ENCODE peak calls at places on chromosomes 16 and 17, in seven cellular contexts. U is cardiac muscle cell; I is cardiac fibroblast; S is adrenal gland; O is MM.1S; Q is effector memory CD4-positive, alpha-beta T cell; Y is tibial artery. E is an unnamed sample.

GRCh38 chr17:19940722-19941464 is 36.7 kb downstream of the AKAP10 start:
- DNase-seq in Y (no peak), Q (no peak), O (no peak), U (no peak), I (peak), S (no peak), E (no peak)

GRCh38 chr17:76593338-76593737 is 7.7 kb upstream of the ST6GALNAC2 start:
- DNase-seq in Q (no peak), S (no peak), U (no peak), O (no peak), Y (no peak), I (no peak), E (no peak)

GRCh38 chr17:37054894-37055293 is 106.1 kb downstream of the AATF start:
- DNase-seq in S (no peak), I (no peak), O (no peak), Q (no peak), U (no peak), Y (no peak), E (no peak)

GRCh38 chr16:2180962-2181923 is 15.2 kb downstream of the CASKIN1 start:
- DNase-seq in S (no peak), O (no peak), Q (no peak), U (no peak), I (no peak), Y (no peak), E (no peak)

GRCh38 chr17:32111141-32111771 is 31.0 kb upstream of the RHOT1 start:
- DNase-seq in O (no peak), Y (peak), I (peak), U (peak), S (peak), Q (no peak), E (no peak)

GRCh38 chr17:3827124-3827773 is 18.8 kb downstream of the NCBP3 start:
- DNase-seq in U (peak), O (peak), S (peak), Q (peak), Y (no peak), I (peak), E (no peak)

GRCh38 chr17:17359271-17359670 is 56.1 kb downstream of the NT5M start:
- DNase-seq in U (no peak), Q (no peak), I (no peak), S (no peak), O (no peak), Y (peak), E (no peak)

GRCh38 chr16:72434159-72434558 is 262.2 kb upstream of the PMFBP1 start:
- DNase-seq in U (no peak), O (no peak), I (peak), S (no peak), Y (no peak), Q (no peak), E (no peak)

GRCh38 chr16:53509906-53510703 is 7.1 kb upstream of the AKTIP start:
- DNase-seq in Y (peak), Q (peak), I (peak), S (peak), O (peak), U (peak), E (peak)

GRCh38 chr16:12440233-12440530 is 363.5 kb downstream of the CPPED1 start:
- DNase-seq in U (no peak), S (no peak), O (no peak), I (peak), Q (no peak), Y (no peak), E (no peak)

GRCh38 chr17:37137070-37137610 is 188.4 kb downstream of the AATF start:
- DNase-seq in Y (no peak), U (no peak), O (no peak), Q (no peak), I (no peak), S (no peak), E (no peak)

GRCh38 chr16:50153648-50154368 is 702 bp downstream of the TENT4B start:
- DNase-seq in Q (no peak), Y (no peak), U (peak), O (peak), I (peak), S (peak), E (peak)

GRCh38 chr17:8300629-8301242 is 5.5 kb upstream of the SLC25A35 start:
- DNase-seq in S (peak), Q (peak), I (peak), Y (no peak), U (peak), O (peak), E (peak)

GRCh38 chr17:28960256-28961106 is 9.2 kb upstream of the PHF12 start:
- DNase-seq in Y (peak), U (no peak), I (no peak), Q (no peak), O (no peak), S (peak), E (no peak)

GRCh38 chr17:57758654-57759053 is 13.6 kb upstream of the CCDC182 start:
- DNase-seq in Y (no peak), Q (no peak), U (no peak), I (no peak), O (no peak), S (no peak), E (no peak)

GRCh38 chr16:58123896-58124600 is 5.1 kb downstream of the CFAP20 start:
- DNase-seq in I (no peak), Q (no peak), O (no peak), S (no peak), U (no peak), Y (peak), E (no peak)

GRCh38 chr16:46638947-46639925 is 18.1 kb upstream of the SHCBP1 start:
- DNase-seq in U (no peak), Y (no peak), O (no peak), I (no peak), Q (no peak), S (no peak), E (no peak)

GRCh38 chr16:87945351-87946042 is 5.7 kb upstream of the BANP start:
- DNase-seq in O (no peak), U (peak), S (peak), Y (peak), Q (no peak), I (peak), E (peak)

GRCh38 chr16:20897253-20897896 is 2.8 kb downstream of the DCUN1D3 start:
- DNase-seq in Y (no peak), S (peak), O (no peak), U (no peak), I (peak), Q (no peak), E (no peak)

GRCh38 chr16:89973654-89974335 is 25.2 kb downstream of the DEF8 start:
- DNase-seq in Y (no peak), Q (no peak), O (no peak), U (no peak), I (no peak), S (no peak), E (no peak)

GRCh38 chr17:40632206-40632605 is 15.4 kb downstream of the SMARCE1 start:
- DNase-seq in I (no peak), Q (no peak), S (no peak), O (no peak), U (no peak), Y (no peak), E (no peak)

GRCh38 chr17:19706791-19707727 is 9.3 kb downstream of the SLC47A2 start:
- DNase-seq in Y (no peak), Q (no peak), S (no peak), U (peak), I (no peak), O (no peak), E (no peak)

GRCh38 chr17:50877838-50878237 is 11.7 kb upstream of the TOB1 start:
- DNase-seq in S (no peak), I (no peak), U (no peak), Q (no peak), Y (no peak), O (no peak), E (no peak)

GRCh38 chr17:72255481-72255880 is 134.7 kb downstream of the SOX9 start:
- DNase-seq in I (no peak), U (no peak), Y (no peak), S (no peak), Q (no peak), O (no peak), E (no peak)

DNA sequence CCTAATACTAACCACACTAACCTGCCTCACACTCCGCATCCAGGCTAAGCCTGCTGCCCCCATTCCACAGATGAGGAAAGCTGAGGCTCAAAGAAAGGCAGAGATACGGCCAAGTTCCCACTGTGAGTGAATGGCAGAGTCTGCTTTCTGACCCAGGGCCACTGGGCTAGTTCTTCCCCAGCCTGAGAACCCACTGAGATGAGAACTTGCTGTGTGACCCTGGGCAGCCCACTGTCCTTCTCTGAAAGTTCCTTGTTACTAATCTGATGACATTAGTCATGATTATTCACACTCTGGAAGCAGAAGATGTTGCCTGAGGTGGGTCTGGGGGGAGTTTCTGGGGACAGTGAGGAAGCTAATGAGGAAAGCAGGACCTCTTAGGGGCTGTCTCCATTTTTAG is 4.8 kb downstream of the IL21R start:
- DNase-seq in S (no peak), I (no peak), O (no peak), Q (no peak), U (no peak), Y (no peak), E (no peak)
- H3K4me3 ChIP-seq in S (no peak), I (no peak), O (no peak), Q (no peak), U (no peak), Y (no peak), E (no peak)

GRCh38 chr17:82881292-82881823 is 41.5 kb upstream of the ZNF750 start:
- DNase-seq in S (no peak), O (no peak), I (no peak), Q (no peak), U (no peak), Y (no peak), E (peak)
- H3K4me3 ChIP-seq in S (no peak), O (no peak), I (no peak), Q (no peak), U (no peak), Y (no peak), E (no peak)

GRCh38 chr17:42835732-42836131 is 2.5 kb downstream of the PSME3 start:
- DNase-seq in Q (no peak), Y (no peak), O (no peak), I (no peak), U (no peak), S (no peak), E (no peak)

GRCh38 chr17:42830971-42831370 is 2.2 kb upstream of the PSME3 start:
- DNase-seq in O (no peak), I (no peak), S (no peak), Y (no peak), Q (no peak), U (no peak), E (no peak)

GRCh38 chr17:42832934-42833770 is at the start of gene PSME3:
- DNase-seq in U (peak), O (peak), I (peak), Q (peak), Y (peak), S (peak), E (peak)

GRCh38 chr17:42832213-42832933 is 824 bp upstream of the PSME3 start:
- DNase-seq in I (no peak), O (no peak), Q (no peak), U (no peak), Y (no peak), S (no peak), E (no peak)

DNA sequence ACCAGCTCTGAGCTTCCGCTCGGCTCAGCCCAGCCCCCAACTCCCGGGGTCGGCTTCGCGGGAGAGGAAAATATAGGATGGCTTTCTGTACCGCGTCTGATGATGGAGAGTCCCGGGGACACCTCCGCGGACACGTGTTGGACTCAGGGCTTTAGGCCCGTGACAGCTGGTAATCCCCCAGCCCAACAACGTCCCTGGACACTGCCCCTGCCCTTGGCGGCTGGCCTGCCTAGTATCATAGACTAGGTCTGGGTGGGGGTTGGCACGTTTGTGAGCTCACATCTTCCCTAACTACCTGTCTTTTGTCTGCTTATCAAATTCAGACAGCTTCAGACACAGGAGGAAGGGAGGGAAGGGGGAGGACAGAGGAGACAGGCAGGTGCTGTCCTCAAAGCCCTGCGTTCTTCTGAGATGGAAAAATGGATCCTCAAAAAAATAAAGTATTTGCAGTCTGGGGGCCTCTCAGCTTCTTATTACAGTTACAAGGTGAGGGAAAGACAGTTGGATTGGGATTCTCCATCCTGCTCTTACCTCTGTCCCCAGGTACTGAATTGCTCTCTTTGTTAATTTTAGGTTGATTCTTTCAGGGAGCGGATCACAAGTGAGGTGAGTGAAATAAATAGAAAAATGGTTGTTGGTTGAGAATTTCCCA is 700 bp downstream of the PSME3 start:
- DNase-seq in U (no peak), Y (no peak), Q (no peak), O (peak), S (no peak), I (no peak), E (no peak)
- H3K4me3 ChIP-seq in U (peak), Y (peak), Q (peak), O (peak), S (peak), I (peak), E (peak)

GRCh38 chr16:25033852-25034251 is 18.7 kb upstream of the ARHGAP17 start:
- DNase-seq in U (no peak), S (peak), Y (no peak), O (no peak), I (peak), Q (no peak), E (no peak)

GRCh38 chr16:25031132-25031440 is 15.9 kb upstream of the ARHGAP17 start:
- DNase-seq in Q (no peak), Y (no peak), O (no peak), I (no peak), U (no peak), S (no peak), E (no peak)

GRCh38 chr16:25034916-25035315 is 19.7 kb upstream of the ARHGAP17 start:
- DNase-seq in O (no peak), I (no peak), S (no peak), U (no peak), Y (no peak), Q (no peak), E (no peak)

GRCh38 chr16:25030420-25031131 is 15.4 kb upstream of the ARHGAP17 start:
- DNase-seq in U (no peak), Y (no peak), O (no peak), Q (no peak), I (no peak), S (no peak), E (no peak)

GRCh38 chr16:25031441-25032307 is 16.5 kb upstream of the ARHGAP17 start:
- DNase-seq in Q (peak), O (peak), I (peak), Y (peak), S (peak), U (peak), E (peak)
- H3K4me3 ChIP-seq in Q (peak), O (peak), I (peak), Y (peak), S (no peak), U (peak), E (peak)

GRCh38 chr16:29922986-29923501 is 3.0 kb downstream of the KCTD13 start:
- DNase-seq in O (no peak), Q (no peak), U (no peak), I (no peak), Y (peak), S (no peak), E (no peak)

GRCh38 chr16:29927523-29927905 is 1.5 kb upstream of the KCTD13 start:
- DNase-seq in Q (no peak), S (no peak), U (no peak), O (no peak), Y (no peak), I (no peak), E (no peak)

GRCh38 chr16:29925805-29926674 is at the start of gene KCTD13:
- DNase-seq in Q (peak), I (peak), U (peak), S (peak), O (peak), Y (peak), E (peak)

GRCh38 chr16:29926675-29927522 is 873 bp upstream of the KCTD13 start:
- DNase-seq in O (no peak), S (peak), Q (no peak), I (no peak), Y (no peak), U (no peak), E (no peak)

DNA sequence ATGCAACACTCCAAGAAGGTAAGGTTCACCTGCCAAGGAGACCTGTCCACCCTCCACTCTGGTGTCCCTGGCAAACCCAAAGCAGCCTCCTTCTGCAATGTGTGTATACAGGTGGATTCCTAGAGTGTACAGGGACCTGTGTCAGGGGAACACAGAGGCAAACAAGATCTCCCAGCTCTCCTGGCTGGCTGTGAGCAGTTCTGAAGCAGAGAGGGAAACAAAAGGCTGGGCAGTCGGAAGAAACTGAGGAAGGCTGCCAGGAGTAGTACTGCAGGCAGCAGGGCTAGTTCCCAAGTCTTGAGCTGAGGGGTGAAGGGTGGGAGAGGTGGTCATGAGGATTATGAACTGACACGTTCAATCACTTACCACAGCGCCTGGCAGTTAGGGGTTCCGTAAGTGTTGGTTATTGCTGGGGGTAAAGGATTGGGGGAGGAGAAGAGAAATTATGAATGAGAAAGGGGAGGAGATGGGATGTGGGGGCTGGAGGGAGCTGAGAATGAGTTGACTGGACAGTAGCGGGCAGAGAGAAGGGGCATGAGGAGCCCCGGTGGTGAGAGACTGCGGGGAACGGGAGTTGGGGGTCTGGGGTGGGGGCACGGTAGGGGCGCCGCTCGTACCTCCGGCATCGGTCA is 737 bp downstream of the KCTD13 start:
- DNase-seq in S (no peak), U (no peak), Q (no peak), I (peak), O (no peak), Y (peak), E (no peak)
- H3K4me3 ChIP-seq in S (peak), U (peak), Q (peak), I (peak), O (peak), Y (peak), E (peak)

DNA sequence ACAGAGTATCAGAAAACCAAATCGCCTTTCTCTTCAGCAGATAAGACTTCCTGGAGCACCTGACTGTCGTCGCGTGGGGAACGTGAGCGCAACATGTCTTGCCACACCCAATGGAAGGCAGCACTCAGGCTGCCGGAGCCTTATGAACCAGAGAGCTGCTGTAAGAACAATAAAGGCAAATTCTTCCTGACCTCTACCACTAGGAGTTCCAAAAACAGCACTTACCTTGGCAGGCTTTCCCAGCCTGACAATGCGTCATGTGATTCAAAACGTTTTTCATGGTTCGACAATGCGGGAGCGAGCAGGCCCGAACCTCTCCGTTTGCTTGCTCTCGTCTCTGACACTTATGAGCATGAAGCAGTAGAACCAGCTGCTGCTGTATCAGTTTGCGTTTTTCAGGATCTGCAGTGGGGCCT is 75.8 kb upstream of the TRAP1 start:
- DNase-seq in U (peak), S (no peak), Y (peak), I (peak), O (no peak), Q (no peak), E (no peak)
- H3K4me3 ChIP-seq in U (no peak), S (no peak), Y (no peak), I (no peak), O (no peak), Q (no peak), E (no peak)

GRCh38 chr17:61362396-61362795 is 37.2 kb upstream of the TBX2 start:
- DNase-seq in O (no peak), S (no peak), U (no peak), Y (no peak), I (no peak), Q (no peak), E (no peak)
- H3K4me3 ChIP-seq in O (no peak), S (no peak), U (no peak), Y (no peak), I (no peak), Q (no peak), E (no peak)

GRCh38 chr17:35374766-35375344 is 1.4 kb upstream of the SLFN11 start:
- DNase-seq in O (no peak), Q (no peak), S (no peak), I (no peak), U (no peak), Y (no peak), E (no peak)
- H3K4me3 ChIP-seq in O (peak), Q (peak), S (no peak), I (peak), U (no peak), Y (peak), E (peak)

E was measured in lower lobe of right lung.